ENCODE peak calls at places on chromosome 5, in ten cellular contexts. One of them, this sample, is unnamed.

GRCh38 chr5:30765227-30765626 is 428.3 kb upstream of the CDH6 start:
- DNase-seq in PC-3: peak; percentile 41
- DNase-seq in CD8-positive, alpha-beta T cell: no peak
- DNase-seq in transverse colon: no peak
- DNase-seq in CD4-positive, alpha-beta T cell: no peak
- DNase-seq in kidney: no peak
- DNase-seq in A549: no peak
- DNase-seq in cardiac muscle cell: no peak
- DNase-seq in dorsolateral prefrontal cortex: no peak
- DNase-seq in adrenal gland: no peak
- DNase-seq in this sample: no peak

GRCh38 chr5:109246395-109246794 is 163.4 kb downstream of the PJA2 start:
- DNase-seq in PC-3: no peak
- DNase-seq in CD8-positive, alpha-beta T cell: no peak
- DNase-seq in transverse colon: no peak
- DNase-seq in CD4-positive, alpha-beta T cell: no peak
- DNase-seq in kidney: no peak
- DNase-seq in A549: no peak
- DNase-seq in cardiac muscle cell: no peak
- DNase-seq in dorsolateral prefrontal cortex: no peak
- DNase-seq in adrenal gland: no peak
- DNase-seq in this sample: no peak

GRCh38 chr5:67493676-67494075 is 297.1 kb upstream of the CD180 start:
- DNase-seq in PC-3: peak; percentile 43
- DNase-seq in CD8-positive, alpha-beta T cell: no peak
- DNase-seq in transverse colon: peak; percentile 54
- DNase-seq in CD4-positive, alpha-beta T cell: no peak
- DNase-seq in kidney: no peak
- DNase-seq in A549: no peak
- DNase-seq in cardiac muscle cell: peak; percentile 31
- DNase-seq in dorsolateral prefrontal cortex: peak; percentile 71
- DNase-seq in adrenal gland: peak; percentile 69
- DNase-seq in this sample: peak; percentile 80

GRCh38 chr5:127801751-127802476 is 98.7 kb downstream of the CCDC192 start:
- DNase-seq in PC-3: peak; percentile 27
- DNase-seq in CD8-positive, alpha-beta T cell: no peak
- DNase-seq in transverse colon: no peak
- DNase-seq in CD4-positive, alpha-beta T cell: no peak
- DNase-seq in kidney: no peak
- DNase-seq in A549: no peak
- DNase-seq in cardiac muscle cell: peak; percentile 23
- DNase-seq in dorsolateral prefrontal cortex: no peak
- DNase-seq in adrenal gland: no peak
- DNase-seq in this sample: no peak

GRCh38 chr5:98179791-98180755 is 593.4 kb upstream of the RGMB start:
- DNase-seq in PC-3: no peak
- DNase-seq in CD8-positive, alpha-beta T cell: no peak
- DNase-seq in transverse colon: no peak
- DNase-seq in CD4-positive, alpha-beta T cell: no peak
- DNase-seq in kidney: no peak
- DNase-seq in A549: no peak
- DNase-seq in cardiac muscle cell: peak; percentile 37
- DNase-seq in dorsolateral prefrontal cortex: no peak
- DNase-seq in adrenal gland: no peak
- DNase-seq in this sample: no peak

GRCh38 chr5:132030610-132031009 is 19.2 kb upstream of the ACSL6 start:
- DNase-seq in PC-3: no peak
- DNase-seq in CD8-positive, alpha-beta T cell: no peak
- DNase-seq in transverse colon: no peak
- DNase-seq in CD4-positive, alpha-beta T cell: no peak
- DNase-seq in kidney: no peak
- DNase-seq in A549: no peak
- DNase-seq in cardiac muscle cell: no peak
- DNase-seq in dorsolateral prefrontal cortex: no peak
- DNase-seq in adrenal gland: no peak
- DNase-seq in this sample: no peak

GRCh38 chr5:177309351-177310191 is 2.1 kb downstream of the MXD3 start:
- DNase-seq in PC-3: peak; percentile 94
- DNase-seq in CD8-positive, alpha-beta T cell: peak; percentile 49
- DNase-seq in transverse colon: peak; percentile 80
- DNase-seq in CD4-positive, alpha-beta T cell: peak; percentile 62
- DNase-seq in kidney: peak; percentile 77
- DNase-seq in A549: peak; percentile 78
- DNase-seq in cardiac muscle cell: peak; percentile 74
- DNase-seq in dorsolateral prefrontal cortex: peak; percentile 59
- DNase-seq in adrenal gland: peak; percentile 78
- DNase-seq in this sample: peak; percentile 72

GRCh38 chr5:443239-444151 is 519 bp downstream of the EXOC3 start:
- DNase-seq in PC-3: no peak
- DNase-seq in CD8-positive, alpha-beta T cell: no peak
- DNase-seq in transverse colon: peak; percentile 25
- DNase-seq in CD4-positive, alpha-beta T cell: no peak
- DNase-seq in kidney: peak; percentile 86
- DNase-seq in A549: peak; percentile 44
- DNase-seq in cardiac muscle cell: peak; percentile 2
- DNase-seq in dorsolateral prefrontal cortex: peak; percentile 23
- DNase-seq in adrenal gland: peak; percentile 56
- DNase-seq in this sample: no peak

GRCh38 chr5:10671041-10672008 is 89.7 kb downstream of the DAP start:
- DNase-seq in PC-3: no peak
- DNase-seq in CD8-positive, alpha-beta T cell: no peak
- DNase-seq in transverse colon: no peak
- DNase-seq in CD4-positive, alpha-beta T cell: no peak
- DNase-seq in kidney: no peak
- DNase-seq in A549: no peak
- DNase-seq in cardiac muscle cell: peak; percentile 64
- DNase-seq in dorsolateral prefrontal cortex: peak; percentile 9
- DNase-seq in adrenal gland: no peak
- DNase-seq in this sample: no peak

GRCh38 chr5:68673451-68674180 is 420.2 kb upstream of the SLC30A5 start:
- DNase-seq in PC-3: no peak
- DNase-seq in CD8-positive, alpha-beta T cell: no peak
- DNase-seq in transverse colon: no peak
- DNase-seq in CD4-positive, alpha-beta T cell: no peak
- DNase-seq in kidney: no peak
- DNase-seq in A549: no peak
- DNase-seq in cardiac muscle cell: no peak
- DNase-seq in dorsolateral prefrontal cortex: no peak
- DNase-seq in adrenal gland: no peak
- DNase-seq in this sample: no peak

GRCh38 chr5:43017438-43017820 is 22.7 kb downstream of the ANXA2R start:
- DNase-seq in PC-3: peak; percentile 56
- DNase-seq in CD8-positive, alpha-beta T cell: no peak
- DNase-seq in transverse colon: peak; percentile 54
- DNase-seq in CD4-positive, alpha-beta T cell: peak; percentile 32
- DNase-seq in kidney: peak; percentile 76
- DNase-seq in A549: no peak
- DNase-seq in cardiac muscle cell: peak; percentile 52
- DNase-seq in dorsolateral prefrontal cortex: no peak
- DNase-seq in adrenal gland: peak; percentile 58
- DNase-seq in this sample: no peak
- TF ChIP-seq CTCF in PC-3: no peak
- TF ChIP-seq CTCF in CD8-positive, alpha-beta T cell: no peak
- TF ChIP-seq CTCF in transverse colon: no peak
- TF ChIP-seq CTCF in CD4-positive, alpha-beta T cell: no peak
- TF ChIP-seq CTCF in kidney: no peak
- TF ChIP-seq CTCF in A549: no peak
- TF ChIP-seq CTCF in cardiac muscle cell: no peak
- TF ChIP-seq CTCF in dorsolateral prefrontal cortex: no peak
- TF ChIP-seq CTCF in adrenal gland: no peak
- TF ChIP-seq CTCF in this sample: no peak

DNA sequence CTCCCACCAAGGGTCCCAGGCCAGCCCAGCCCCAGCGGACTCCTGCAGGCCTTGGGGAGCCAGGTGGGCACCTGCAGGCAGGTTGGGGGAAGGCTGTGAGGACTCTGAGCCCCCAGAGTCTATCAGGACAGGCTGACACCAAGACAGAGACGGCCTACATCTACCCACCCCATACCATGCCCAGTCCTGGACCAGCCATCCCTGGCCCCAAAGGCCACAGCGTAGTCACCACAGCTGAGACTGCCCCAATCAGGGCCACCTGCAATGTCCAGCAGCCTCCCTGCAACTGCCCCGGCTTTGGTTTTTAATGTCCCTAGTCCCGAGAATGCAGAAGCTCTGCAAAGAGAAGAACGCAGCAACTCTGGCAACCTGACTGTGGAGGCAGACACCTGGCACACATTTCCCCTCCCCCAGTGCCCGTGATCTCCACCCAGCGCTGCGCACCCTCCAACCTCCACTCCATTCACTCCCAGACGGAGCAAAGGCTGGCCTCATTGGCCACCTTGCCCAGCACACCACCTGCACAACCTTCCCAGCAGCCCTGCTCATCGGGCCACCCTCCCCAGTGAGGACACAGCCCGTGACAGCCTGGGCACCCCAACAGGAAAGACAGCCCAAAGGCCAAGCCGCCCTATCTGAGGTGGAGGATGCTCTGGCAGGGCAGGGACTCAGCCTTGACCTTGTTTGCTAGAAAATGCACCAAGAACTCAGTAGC is 14.9 kb downstream of the ADAMTS2 start:
- DNase-seq in PC-3: no peak
- DNase-seq in CD8-positive, alpha-beta T cell: no peak
- DNase-seq in transverse colon: no peak
- DNase-seq in CD4-positive, alpha-beta T cell: no peak
- DNase-seq in kidney: peak; percentile 48
- DNase-seq in A549: no peak
- DNase-seq in cardiac muscle cell: no peak
- DNase-seq in dorsolateral prefrontal cortex: no peak
- DNase-seq in adrenal gland: no peak
- DNase-seq in this sample: no peak
- H3K27ac ChIP-seq in PC-3: no peak overlapping the region
- H3K27ac ChIP-seq in CD8-positive, alpha-beta T cell: no peak overlapping the region
- H3K27ac ChIP-seq in transverse colon: no peak overlapping the region
- H3K27ac ChIP-seq in CD4-positive, alpha-beta T cell: no peak overlapping the region
- H3K27ac ChIP-seq in kidney: no peak overlapping the region
- H3K27ac ChIP-seq in A549: no peak overlapping the region
- H3K27ac ChIP-seq in cardiac muscle cell: no peak overlapping the region
- H3K27ac ChIP-seq in dorsolateral prefrontal cortex: no peak overlapping the region
- H3K27ac ChIP-seq in adrenal gland: no peak overlapping the region
- H3K27ac ChIP-seq in this sample: no peak overlapping the region

DNA sequence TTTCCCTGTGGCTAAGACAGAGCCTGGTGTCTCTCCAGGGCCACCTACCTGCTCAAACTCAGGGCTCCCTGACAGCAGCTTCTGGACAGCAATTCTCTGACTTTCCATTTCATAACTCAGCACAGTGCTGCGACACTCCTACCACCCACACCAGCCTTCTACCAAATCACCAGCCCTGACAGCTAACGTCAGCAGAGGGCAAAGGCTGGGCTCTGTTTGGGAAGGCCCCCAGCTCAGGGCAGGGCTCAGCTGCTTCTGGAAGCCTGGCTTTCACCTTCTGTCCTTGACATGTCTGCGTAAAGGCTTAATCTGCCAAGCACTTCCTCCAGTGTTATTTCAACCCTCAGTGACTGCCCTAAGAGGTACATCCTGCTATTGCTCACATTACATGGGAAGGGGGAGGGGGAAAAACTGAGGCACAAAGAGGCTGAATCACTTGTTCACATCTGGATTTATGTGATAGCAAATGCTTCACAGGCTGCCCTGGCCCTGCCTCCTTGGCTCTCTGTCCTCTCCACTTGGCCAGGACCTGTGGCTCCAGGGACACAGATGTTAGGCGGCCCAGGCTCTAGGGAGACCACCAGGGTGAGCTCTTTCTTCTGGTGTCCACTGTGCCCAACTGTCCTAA is 102.5 kb upstream of the PANK3 start:
- DNase-seq in PC-3: no peak
- DNase-seq in CD8-positive, alpha-beta T cell: no peak
- DNase-seq in transverse colon: no peak
- DNase-seq in CD4-positive, alpha-beta T cell: no peak
- DNase-seq in kidney: no peak
- DNase-seq in A549: no peak
- DNase-seq in cardiac muscle cell: peak; percentile 80
- DNase-seq in dorsolateral prefrontal cortex: no peak
- DNase-seq in adrenal gland: peak; percentile 83
- DNase-seq in this sample: no peak
- TF ChIP-seq CTCF in PC-3: no peak
- TF ChIP-seq CTCF in CD8-positive, alpha-beta T cell: no peak
- TF ChIP-seq CTCF in transverse colon: no peak
- TF ChIP-seq CTCF in CD4-positive, alpha-beta T cell: no peak
- TF ChIP-seq CTCF in kidney: no peak
- TF ChIP-seq CTCF in A549: no peak
- TF ChIP-seq CTCF in cardiac muscle cell: no peak
- TF ChIP-seq CTCF in dorsolateral prefrontal cortex: no peak
- TF ChIP-seq CTCF in adrenal gland: no peak
- TF ChIP-seq CTCF in this sample: no peak

GRCh38 chr5:180792965-180793287 is 9.7 kb downstream of the MGAT1 start:
- DNase-seq in PC-3: no peak
- DNase-seq in CD8-positive, alpha-beta T cell: no peak
- DNase-seq in transverse colon: no peak
- DNase-seq in CD4-positive, alpha-beta T cell: no peak
- DNase-seq in kidney: no peak
- DNase-seq in A549: no peak
- DNase-seq in cardiac muscle cell: no peak
- DNase-seq in dorsolateral prefrontal cortex: no peak
- DNase-seq in adrenal gland: no peak
- DNase-seq in this sample: no peak

GRCh38 chr5:180798193-180798592 is 4.4 kb downstream of the MGAT1 start:
- DNase-seq in PC-3: no peak
- DNase-seq in CD8-positive, alpha-beta T cell: no peak
- DNase-seq in transverse colon: no peak
- DNase-seq in CD4-positive, alpha-beta T cell: no peak
- DNase-seq in kidney: no peak
- DNase-seq in A549: no peak
- DNase-seq in cardiac muscle cell: no peak
- DNase-seq in dorsolateral prefrontal cortex: peak; percentile 17
- DNase-seq in adrenal gland: no peak
- DNase-seq in this sample: no peak

GRCh38 chr5:180799194-180799593 is 3.4 kb downstream of the MGAT1 start:
- DNase-seq in PC-3: peak; percentile 49
- DNase-seq in CD8-positive, alpha-beta T cell: no peak
- DNase-seq in transverse colon: peak; percentile 72
- DNase-seq in CD4-positive, alpha-beta T cell: peak; percentile 15
- DNase-seq in kidney: no peak
- DNase-seq in A549: no peak
- DNase-seq in cardiac muscle cell: no peak
- DNase-seq in dorsolateral prefrontal cortex: peak; percentile 26
- DNase-seq in adrenal gland: no peak
- DNase-seq in this sample: no peak

GRCh38 chr5:180797256-180798192 is 5.1 kb downstream of the MGAT1 start:
- DNase-seq in PC-3: no peak
- DNase-seq in CD8-positive, alpha-beta T cell: no peak
- DNase-seq in transverse colon: no peak
- DNase-seq in CD4-positive, alpha-beta T cell: no peak
- DNase-seq in kidney: no peak
- DNase-seq in A549: no peak
- DNase-seq in cardiac muscle cell: no peak
- DNase-seq in dorsolateral prefrontal cortex: no peak
- DNase-seq in adrenal gland: no peak
- DNase-seq in this sample: no peak

DNA sequence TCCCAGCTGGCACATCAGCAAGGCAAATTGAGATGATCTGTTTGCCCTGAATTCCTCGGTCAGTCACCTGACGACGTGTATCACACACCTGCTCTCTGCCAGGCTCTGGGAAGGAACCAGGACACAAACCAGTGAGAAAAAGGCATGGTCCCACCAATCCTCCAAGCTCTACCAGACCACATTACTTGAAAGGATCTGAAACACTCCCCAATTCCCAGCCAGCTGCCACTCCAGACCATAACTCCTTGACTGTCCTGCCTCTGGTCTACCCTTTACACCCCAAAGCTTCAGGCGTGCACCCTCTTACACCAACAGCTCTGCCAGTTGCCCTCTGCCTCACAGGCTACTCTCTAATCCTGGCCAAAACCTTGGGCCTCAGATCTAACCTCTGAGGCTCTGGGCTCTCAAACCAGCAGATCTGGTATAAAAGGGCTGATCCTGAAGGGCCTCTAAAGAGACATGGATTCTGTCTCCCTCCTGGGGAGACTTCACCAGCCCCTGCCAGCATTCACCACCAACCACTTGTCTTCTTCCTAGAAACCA is 6.8 kb downstream of the MGAT1 start:
- DNase-seq in PC-3: no peak
- DNase-seq in CD8-positive, alpha-beta T cell: no peak
- DNase-seq in transverse colon: no peak
- DNase-seq in CD4-positive, alpha-beta T cell: no peak
- DNase-seq in kidney: no peak
- DNase-seq in A549: no peak
- DNase-seq in cardiac muscle cell: no peak
- DNase-seq in dorsolateral prefrontal cortex: no peak
- DNase-seq in adrenal gland: no peak
- DNase-seq in this sample: no peak
- H3K27ac ChIP-seq in PC-3: no peak overlapping the region
- H3K27ac ChIP-seq in CD8-positive, alpha-beta T cell: no peak overlapping the region
- H3K27ac ChIP-seq in transverse colon: no peak overlapping the region
- H3K27ac ChIP-seq in CD4-positive, alpha-beta T cell: no peak overlapping the region
- H3K27ac ChIP-seq in kidney: no peak overlapping the region
- H3K27ac ChIP-seq in A549: no peak overlapping the region
- H3K27ac ChIP-seq in cardiac muscle cell: no peak overlapping the region
- H3K27ac ChIP-seq in dorsolateral prefrontal cortex: no peak overlapping the region
- H3K27ac ChIP-seq in adrenal gland: no peak overlapping the region
- H3K27ac ChIP-seq in this sample: no peak overlapping the region

This sample was measured in testis.